ENCODE peak calls at places on chromosomes 12 and 14, in five cellular contexts. M is tibial artery, K is left lung, F is tibial nerve, I is neuronal stem cell. T is an unnamed sample.

GRCh38 chr14:92603309-92604257 is 90.0 kb downstream of the RIN3 start:
- DNase-seq in M (peak; percentile 51), K (no peak), I (peak; percentile 18), F (no peak), T (peak; percentile 93)

GRCh38 chr12:10623131-10623530 is 9.7 kb upstream of the MAGOHB start:
- DNase-seq in K (no peak), F (no peak), I (no peak), M (no peak), T (no peak)

GRCh38 chr12:6851153-6851920 is at the start of gene CDCA3:
- DNase-seq in I (peak; percentile 95), K (peak; percentile 86), F (peak; percentile 96), M (peak; percentile 99), T (peak; percentile 99)

GRCh38 chr12:110199360-110200123 is 75.4 kb downstream of the IFT81 start:
- DNase-seq in M (no peak), K (no peak), I (no peak), F (no peak), T (no peak)

GRCh38 chr12:124921200-124922008 is 7.0 kb upstream of the UBC start:
- DNase-seq in K (no peak), M (no peak), I (no peak), F (peak; percentile 58), T (peak; percentile 72)

GRCh38 chr12:95182868-95183415 is 34.3 kb downstream of the FGD6 start:
- DNase-seq in I (no peak), K (no peak), M (no peak), F (no peak), T (no peak)

GRCh38 chr12:88272456-88272855 is 130.3 kb downstream of the TMTC3 start:
- DNase-seq in F (no peak), M (no peak), K (no peak), I (no peak), T (no peak)

GRCh38 chr14:24861083-24861630 is 188.8 kb downstream of the STXBP6 start:
- DNase-seq in F (no peak), I (no peak), M (no peak), K (no peak), T (no peak)

GRCh38 chr12:92411687-92412086 is 266.0 kb upstream of the BTG1 start:
- DNase-seq in I (no peak), K (no peak), M (no peak), F (no peak), T (no peak)

GRCh38 chr12:65845751-65846537 is 21.7 kb downstream of the HMGA2 start:
- DNase-seq in K (no peak), F (no peak), M (no peak), I (peak; percentile 59), T (no peak)

GRCh38 chr12:54009171-54010052 is 627 bp downstream of the HOXC8 start:
- DNase-seq in M (no peak), F (no peak), K (no peak), I (no peak), T (no peak)

GRCh38 chr12:1606021-1606622 is 11.7 kb upstream of the FBXL14 start:
- DNase-seq in F (peak; percentile 90), I (no peak), K (peak; percentile 97), M (peak; percentile 92), T (peak; percentile 97)

GRCh38 chr12:69332815-69333358 is 15.3 kb upstream of the LYZ start:
- DNase-seq in K (no peak), F (no peak), I (no peak), M (no peak), T (no peak)

GRCh38 chr14:24143511-24143910 is 2.1 kb upstream of the EMC9 start:
- DNase-seq in I (no peak), K (no peak), M (no peak), F (no peak), T (no peak)

GRCh38 chr12:128088926-128089325 is 178.0 kb upstream of the TMEM132C start:
- DNase-seq in K (no peak), M (no peak), F (no peak), I (no peak), T (no peak)

GRCh38 chr12:103928736-103929050 is 1.5 kb upstream of the HSP90B1 start:
- DNase-seq in K (peak; percentile 36), M (peak; percentile 47), I (no peak), F (peak; percentile 45), T (no peak)

GRCh38 chr12:108980831-108981618 is 39.8 kb downstream of the SVOP start:
- DNase-seq in M (no peak), F (no peak), K (no peak), I (no peak), T (no peak)

GRCh38 chr12:26286186-26286585 is 90.8 kb downstream of the SSPN start:
- DNase-seq in K (no peak), I (no peak), F (no peak), M (no peak), T (no peak)

GRCh38 chr12:96392397-96392796 is 7.8 kb downstream of the CDK17 start:
- DNase-seq in F (no peak), I (no peak), K (no peak), M (no peak), T (no peak)

GRCh38 chr14:65412881-65413738 is 580 bp downstream of the FUT8 start:
- DNase-seq in K (peak; percentile 94), M (peak; percentile 56), I (peak; percentile 51), F (peak; percentile 46), T (peak; percentile 86)

GRCh38 chr14:75715926-75716780 is 55.1 kb downstream of the TTLL5 start:
- DNase-seq in I (no peak), K (no peak), F (no peak), M (no peak), T (no peak)

GRCh38 chr14:29926228-29926627 is 1.4 kb downstream of the PRKD1 start:
- DNase-seq in I (no peak), M (no peak), K (no peak), F (no peak), T (no peak)

GRCh38 chr14:21735639-21736307 is 62.2 kb upstream of the OR4E1 start:
- DNase-seq in F (no peak), K (no peak), I (no peak), M (no peak), T (no peak)

GRCh38 chr12:105175397-105175990 is 60.5 kb downstream of the APPL2 start:
- DNase-seq in M (no peak), F (no peak), K (no peak), I (no peak), T (no peak)

GRCh38 chr14:105865266-105865903 is 339.0 kb downstream of the TMEM121 start:
- DNase-seq in M (no peak), F (no peak), K (peak; percentile 40), I (no peak), T (peak; percentile 54)

GRCh38 chr12:77995436-77996167 is 164.9 kb downstream of the NAV3 start:
- DNase-seq in M (no peak), I (no peak), F (no peak), K (no peak), T (no peak)

GRCh38 chr12:101594700-101595099 is at the start of gene MYBPC1:
- DNase-seq in F (no peak), I (no peak), M (no peak), K (no peak), T (no peak)

GRCh38 chr14:75979071-75979571 is 2.7 kb downstream of the TGFB3 start:
- DNase-seq in K (peak; percentile 60), M (peak; percentile 43), I (no peak), F (peak; percentile 24), T (peak; percentile 69)

GRCh38 chr12:1533602-1534304 is 60.6 kb downstream of the FBXL14 start:
- DNase-seq in F (no peak), M (no peak), I (no peak), K (no peak), T (no peak)

GRCh38 chr14:91893659-91894058 is 26.3 kb upstream of the TC2N start:
- DNase-seq in F (no peak), I (no peak), M (no peak), K (no peak), T (peak; percentile 46)

DNA sequence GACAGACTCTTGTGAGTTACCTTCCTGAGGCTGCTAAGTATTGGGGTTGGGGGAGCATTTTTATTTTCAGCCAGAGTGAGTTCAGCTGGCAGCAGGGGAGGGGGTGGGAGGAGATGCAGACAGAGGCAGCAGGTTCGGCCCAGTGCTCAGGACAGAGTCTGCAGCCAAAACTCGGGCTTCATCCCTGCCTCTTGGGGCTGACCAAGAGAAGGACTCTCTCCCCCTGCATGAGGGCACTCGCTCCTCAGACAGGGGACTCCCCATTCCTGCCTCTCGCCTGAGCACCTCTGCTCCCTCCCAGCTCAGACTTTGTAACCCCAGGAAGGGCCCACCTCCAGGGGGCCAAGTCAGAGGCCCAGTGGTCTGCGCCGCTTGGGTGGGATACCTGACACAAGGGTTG is 1.1 kb upstream of the AKT1 start:
- DNase-seq in M (no peak), F (no peak), I (no peak), K (no peak), T (no peak)
- H3K27me3 ChIP-seq in M (no peaks in the 10 kb centered on the region), F (no peaks in the 10 kb centered on the region), I (peaks cover 45% of the 10 kb centered on the region), K (no peaks in the 10 kb centered on the region), T (no peaks in the 10 kb centered on the region)

GRCh38 chr12:120647375-120647755 is 6.9 kb downstream of the CABP1 start:
- DNase-seq in I (no peak), F (no peak), M (no peak), K (no peak), T (no peak)
- H3K27me3 ChIP-seq in I (peaks cover 59% of the 10 kb centered on the region), F (no peaks in the 10 kb centered on the region), M (no peaks in the 10 kb centered on the region), K (peaks cover 9% of the 10 kb centered on the region), T (peaks cover 31% of the 10 kb centered on the region)

DNA sequence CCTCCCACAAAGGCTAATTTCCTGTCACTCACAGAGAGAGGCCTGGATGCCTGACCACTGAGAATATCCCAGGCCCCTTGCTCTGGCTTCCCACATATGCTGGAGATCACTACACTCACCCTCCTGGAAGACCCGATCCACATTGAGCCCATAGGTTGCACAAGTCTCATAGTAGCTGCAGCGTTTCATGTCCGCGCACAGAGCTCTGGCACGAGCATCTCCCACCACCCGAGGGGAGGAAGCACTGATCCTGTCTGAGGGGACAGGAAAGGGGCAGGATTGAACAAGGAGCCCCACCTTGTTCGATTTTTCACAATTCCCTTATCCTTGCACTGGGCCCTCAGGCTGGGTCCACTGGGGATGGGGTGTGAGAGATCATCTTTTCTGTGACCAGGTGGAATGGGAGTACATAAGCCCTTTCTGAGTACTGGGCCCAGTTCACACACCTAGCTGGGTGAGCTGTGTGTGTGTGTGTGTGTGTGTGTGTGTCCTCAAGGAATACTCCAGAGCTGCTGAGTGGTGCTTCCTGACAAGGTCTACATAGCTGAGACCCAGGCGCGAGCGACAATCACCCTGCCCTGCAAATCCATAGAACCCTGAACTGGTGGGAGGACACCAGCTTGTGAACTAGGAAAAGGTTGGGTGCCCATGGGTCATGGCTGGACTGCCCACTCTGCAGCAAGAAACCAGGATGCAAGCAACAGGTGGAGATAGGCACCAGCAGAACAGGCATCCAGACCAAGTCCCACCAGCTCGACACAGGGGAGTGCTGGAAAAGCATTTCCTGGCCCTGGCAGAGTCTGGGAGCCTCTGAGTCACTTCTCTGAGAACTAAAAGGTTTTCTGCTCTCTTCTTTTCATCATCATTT is 5.6 kb downstream of the AGAP2 start:
- DNase-seq in M (no peak), I (no peak), F (no peak), K (no peak), T (no peak)
- H3K27me3 ChIP-seq in M (peaks cover 8% of the 10 kb centered on the region), I (peaks cover 3% of the 10 kb centered on the region), F (peaks cover 7% of the 10 kb centered on the region), K (peaks cover 30% of the 10 kb centered on the region), T (peaks cover 52% of the 10 kb centered on the region)

DNA sequence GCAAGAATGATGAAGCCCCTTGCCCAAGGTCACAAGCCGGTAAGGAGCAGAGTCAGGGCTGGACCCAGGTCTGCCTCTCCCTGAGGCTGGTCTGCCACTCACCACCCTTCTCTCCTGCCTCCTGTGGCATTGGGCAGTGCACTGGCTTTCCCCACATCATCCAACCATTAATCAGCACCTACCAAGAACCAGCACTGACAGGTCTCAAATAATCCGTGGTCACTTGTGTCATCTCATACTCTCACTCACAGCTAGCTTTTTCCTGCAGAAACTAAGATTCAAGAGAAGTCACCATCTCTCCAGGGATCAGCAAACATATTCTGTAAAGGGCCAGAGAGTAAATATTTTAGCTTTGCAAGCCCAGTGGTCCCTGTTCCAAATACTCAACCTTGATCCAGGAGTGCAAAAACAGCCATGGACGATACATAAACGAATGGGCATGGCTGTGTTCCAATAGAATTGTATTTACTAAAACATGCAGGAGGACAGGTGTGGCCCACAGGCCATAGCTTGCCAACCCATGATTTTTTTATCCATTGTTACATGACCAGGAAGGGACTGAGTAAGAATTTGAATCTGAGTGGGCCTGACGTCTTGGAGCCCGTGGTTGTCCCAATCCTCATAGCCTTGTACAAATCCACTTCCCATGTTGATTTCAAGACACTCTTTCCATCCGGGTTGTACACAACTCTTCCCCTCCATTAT is 374.2 kb downstream of the BCL11B start:
- DNase-seq in K (no peak), F (no peak), M (no peak), I (no peak), T (peak; percentile 11)
- H3K27me3 ChIP-seq in K (no peaks in the 10 kb centered on the region), F (no peaks in the 10 kb centered on the region), M (no peaks in the 10 kb centered on the region), I (no peaks in the 10 kb centered on the region), T (no peaks in the 10 kb centered on the region)

T was measured in sigmoid colon.